ENCODE peak calls at places on chromosomes 7 and 10, in five cellular contexts. A is upper lobe of right lung; K is left ventricle myocardium inferior; R is mammary epithelial cell; E is CD4-positive, alpha-beta T cell. X is an unnamed sample.

GRCh38 chr10:102422586-102423129 is 2.0 kb downstream of the FBXL15 start:
- DNase-seq in A (peak; percentile 94), K (peak; percentile 80), R (peak; percentile 66), E (peak; percentile 35), X (peak; percentile 79)

GRCh38 chr7:1090236-1090635 is 2.3 kb downstream of the GPER1 start:
- DNase-seq in A (no peak), K (no peak), R (no peak), E (no peak), X (no peak)

GRCh38 chr10:24826022-24826421 is 102.3 kb upstream of the ARHGAP21 start:
- DNase-seq in A (no peak), K (no peak), R (peak; percentile 75), E (no peak), X (no peak)

GRCh38 chr10:121167534-121168243 is 316.5 kb downstream of the WDR11 start:
- DNase-seq in A (no peak), K (no peak), R (peak; percentile 37), E (no peak), X (no peak)

GRCh38 chr10:4296165-4296564 is 511.2 kb upstream of the KLF6 start:
- DNase-seq in A (no peak), K (no peak), R (no peak), E (no peak), X (no peak)

GRCh38 chr10:50469288-50469687 is 154.5 kb downstream of the SGMS1 start:
- DNase-seq in A (no peak), K (no peak), R (no peak), E (no peak), X (no peak)

GRCh38 chr10:95770084-95770720 is 14.2 kb downstream of the ENTPD1 start:
- DNase-seq in A (no peak), K (no peak), R (no peak), E (no peak), X (no peak)

GRCh38 chr10:64206409-64206808 is 685.2 kb downstream of the REEP3 start:
- DNase-seq in A (no peak), K (no peak), R (no peak), E (no peak), X (no peak)

GRCh38 chr10:97411411-97411810 is 10.3 kb upstream of the RRP12 start:
- DNase-seq in A (no peak), K (no peak), R (no peak), E (no peak), X (no peak)

GRCh38 chr10:60732240-60733188 is 45.8 kb upstream of the CDK1 start:
- DNase-seq in A (no peak), K (no peak), R (peak; percentile 44), E (peak; percentile 21), X (no peak)

GRCh38 chr10:133309720-133310398 is 1.1 kb downstream of the ZNF511 start:
- DNase-seq in A (peak; percentile 81), K (peak; percentile 33), R (no peak), E (no peak), X (no peak)

GRCh38 chr7:95436407-95436806 is 1.6 kb upstream of the PON2 start:
- DNase-seq in A (no peak), K (no peak), R (no peak), E (no peak), X (no peak)

GRCh38 chr10:35306852-35307251 is 29.5 kb upstream of the CCNY start:
- DNase-seq in A (peak; percentile 67), K (no peak), R (peak; percentile 95), E (no peak), X (no peak)

GRCh38 chr10:86958109-86958830 is at the start of gene SNCG:
- DNase-seq in A (peak; percentile 64), K (no peak), R (no peak), E (no peak), X (no peak)

GRCh38 chr7:7438851-7439250 is 96.8 kb downstream of the COL28A1 start:
- DNase-seq in A (no peak), K (no peak), R (peak; percentile 96), E (no peak), X (no peak)

GRCh38 chr10:3978174-3978573 is 193.2 kb upstream of the KLF6 start:
- DNase-seq in A (no peak), K (no peak), R (peak; percentile 59), E (no peak), X (no peak)

GRCh38 chr7:139108256-139109187 is 998 bp downstream of the ZC3HAV1 start:
- DNase-seq in A (peak; percentile 70), K (peak; percentile 27), R (peak; percentile 26), E (no peak), X (no peak)

GRCh38 chr10:115624448-115624847 is 531.3 kb downstream of the ATRNL1 start:
- DNase-seq in A (no peak), K (no peak), R (no peak), E (no peak), X (no peak)

GRCh38 chr10:58806970-58807630 is 294.4 kb downstream of the BICC1 start:
- DNase-seq in A (no peak), K (no peak), R (peak; percentile 77), E (no peak), X (no peak)

GRCh38 chr10:47190301-47190700 is 109.7 kb upstream of the GDF10 start:
- DNase-seq in A (no peak), K (no peak), R (peak; percentile 64), E (no peak), X (no peak)

GRCh38 chr10:24360286-24361127 is 151.6 kb downstream of the KIAA1217 start:
- DNase-seq in A (no peak), K (peak; percentile 72), R (peak; percentile 67), E (no peak), X (peak; percentile 71)

GRCh38 chr7:96088579-96088978 is 233.3 kb downstream of the SLC25A13 start:
- DNase-seq in A (no peak), K (no peak), R (peak; percentile 36), E (no peak), X (no peak)

GRCh38 chr7:78530351-78530750 is 731.8 kb downstream of the PHTF2 start:
- DNase-seq in A (no peak), K (no peak), R (peak; percentile 40), E (no peak), X (no peak)

GRCh38 chr7:42914726-42915045 is 2.8 kb upstream of the C7orf25 start:
- DNase-seq in A (no peak), K (no peak), R (no peak), E (no peak), X (no peak)

GRCh38 chr7:33841658-33842057 is 63.7 kb upstream of the BMPER start:
- DNase-seq in A (no peak), K (no peak), R (peak; percentile 41), E (no peak), X (no peak)

DNA sequence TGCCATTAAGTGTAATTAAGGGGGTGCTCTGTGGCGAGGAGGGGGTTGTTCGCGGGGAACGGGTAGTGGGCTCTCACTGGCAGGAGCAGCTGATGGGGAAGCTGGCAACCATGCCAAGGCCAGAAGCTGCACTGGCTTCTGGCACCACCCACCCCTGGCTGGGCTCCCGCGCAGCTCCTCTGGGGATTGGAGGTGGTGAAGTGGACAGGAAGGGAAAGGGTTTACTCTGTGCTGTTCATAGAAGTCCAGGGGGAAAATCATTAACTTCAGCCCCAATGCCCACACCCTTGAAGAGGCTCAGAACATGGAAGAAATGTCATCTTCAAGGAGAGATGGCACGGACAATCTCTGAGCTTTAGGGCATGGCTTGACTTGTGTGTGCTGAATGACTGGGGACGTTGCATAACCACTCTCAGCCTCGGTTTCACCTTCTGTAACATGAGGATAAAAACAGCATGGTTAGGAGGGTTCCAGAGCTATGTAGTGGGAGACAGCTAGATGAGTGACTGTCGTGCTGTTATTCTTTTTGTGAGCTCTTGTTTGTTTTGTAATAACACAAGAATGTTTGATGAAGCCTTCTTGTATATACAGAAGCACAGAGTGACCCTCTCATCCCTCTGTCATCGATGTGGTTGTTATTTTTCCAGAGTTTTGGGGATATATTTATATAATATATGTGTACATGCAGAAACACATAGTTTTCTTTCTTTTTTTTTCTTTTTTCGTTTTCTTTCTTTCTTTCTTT is 29.9 kb downstream of the KAZALD1 start:
- DNase-seq in A (no peak), K (no peak), R (peak; percentile 17), E (no peak), X (no peak)
- H3K27ac ChIP-seq in A (no peak overlapping the region), K (no peak overlapping the region), R (no peak overlapping the region), E (no peak overlapping the region), X (no peak overlapping the region)

GRCh38 chr7:154931906-154932305 is 71.0 kb downstream of the PAXIP1 start:
- DNase-seq in A (no peak), K (no peak), R (no peak), E (no peak), X (no peak)
- TF ChIP-seq CTCF in A (no peak), K (no peak), R (no peak), E (no peak), X (no peak)

GRCh38 chr10:104304346-104304745 is 33.9 kb downstream of the ITPRIP start:
- DNase-seq in A (no peak), K (no peak), R (no peak), E (no peak), X (no peak)

GRCh38 chr10:104306897-104307296 is 31.4 kb downstream of the ITPRIP start:
- DNase-seq in A (peak; percentile 40), K (no peak), R (no peak), E (no peak), X (no peak)

GRCh38 chr10:104303594-104304178 is 34.6 kb downstream of the ITPRIP start:
- DNase-seq in A (no peak), K (no peak), R (no peak), E (no peak), X (no peak)

GRCh38 chr10:104301907-104302690 is 33.1 kb downstream of the GSTO2 start:
- DNase-seq in A (no peak), K (no peak), R (no peak), E (no peak), X (no peak)

DNA sequence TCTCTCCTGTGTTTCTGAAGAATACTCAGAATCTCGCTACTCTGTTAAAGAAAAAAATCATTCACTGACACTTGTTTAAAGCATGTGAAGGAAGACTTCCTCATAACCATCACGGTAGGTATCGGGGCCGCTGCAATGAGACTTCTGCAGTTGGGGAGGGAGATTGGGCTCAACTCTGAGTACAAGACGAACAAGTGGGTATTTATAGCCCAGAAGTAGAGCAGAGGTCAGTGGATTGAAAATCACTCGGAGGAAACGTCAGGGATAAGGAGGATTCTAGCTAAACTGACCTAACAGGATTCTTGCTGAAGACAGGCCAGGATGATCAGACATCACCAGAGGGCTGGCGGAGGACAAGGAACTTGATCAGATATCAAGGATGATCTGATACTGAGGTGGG is 33.3 kb downstream of the ITPRIP start:
- DNase-seq in A (no peak), K (no peak), R (no peak), E (no peak), X (no peak)
- H3K27ac ChIP-seq in A (no peak overlapping the region), K (peak overlapping the region; percentile 94), R (no peak overlapping the region), E (no peak overlapping the region), X (peak overlapping the region; percentile 96)

DNA sequence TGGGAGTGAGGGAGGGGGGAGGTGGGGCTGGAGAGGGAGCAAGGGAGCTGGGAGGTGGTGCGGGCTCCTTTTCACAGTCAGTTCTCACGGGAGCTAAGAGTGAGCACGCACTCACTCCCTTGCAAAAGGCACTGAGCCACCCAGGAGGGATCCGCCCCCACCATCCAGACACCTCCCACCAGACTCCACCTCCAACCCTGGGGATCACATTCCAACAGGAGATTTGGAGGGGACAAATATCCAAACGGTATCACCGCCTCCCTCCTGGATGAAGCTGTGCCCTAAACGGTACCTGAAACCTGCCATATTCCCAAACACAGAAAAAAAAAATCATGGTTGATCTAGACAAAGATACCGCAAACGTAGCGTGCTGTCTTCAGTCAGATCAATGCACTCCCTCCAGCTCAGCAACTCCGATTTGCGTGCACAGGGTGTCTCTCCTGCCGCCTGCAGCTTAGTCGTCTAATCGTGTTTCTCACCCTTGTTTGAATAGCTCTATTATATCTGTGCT is 20.3 kb upstream of the PRKAG2 start:
- DNase-seq in A (no peak), K (no peak), R (peak; percentile 11), E (no peak), X (no peak)
- TF ChIP-seq CTCF in A (no peak), K (no peak), R (peak; percentile 11), E (no peak), X (no peak)

GRCh38 chr7:150715738-150716137 is 675 bp upstream of the GIMAP1 start:
- DNase-seq in A (no peak), K (no peak), R (no peak), E (no peak), X (no peak)
- H3K27ac ChIP-seq in A (peak overlapping the region; percentile 83), K (peak overlapping the region; percentile 91), R (no peak overlapping the region), E (peak overlapping the region; percentile 81), X (peak overlapping the region; percentile 65)

X was measured in right atrium auricular region.